ENCODE peak calls at places on chromosome 3, in ten cellular contexts. R is GM04504, H is Peyer's patch, S is activated gamma-delta T cell treated with Interleukin-2 at 50 U/mL for 16 hours, O is T-cell, K is GM03348, N is ecto neural progenitor cell, G is kidney epithelial cell, F is hippocampal formation, P is Caco-2. T is an unnamed sample.

GRCh38 chr3:18443670-18444596 is 18.8 kb upstream of the SATB1 start:
- DNase-seq in R (no peak), H (peak), S (peak), O (no peak), K (peak), N (peak), G (no peak), F (no peak), P (no peak), T (no peak)

GRCh38 chr3:173660645-173661299 is 263.2 kb downstream of the NLGN1 start:
- DNase-seq in R (peak), H (no peak), S (no peak), O (no peak), K (peak), N (no peak), G (no peak), F (no peak), P (no peak), T (no peak)

GRCh38 chr3:52286777-52287110 is 884 bp upstream of the GLYCTK start:
- DNase-seq in R (no peak), H (peak), S (no peak), O (no peak), K (peak), N (peak), G (no peak), F (no peak), P (peak), T (no peak)

GRCh38 chr3:36707623-36708409 is 56.5 kb downstream of the DCLK3 start:
- DNase-seq in R (peak), H (no peak), S (no peak), O (no peak), K (peak), N (no peak), G (no peak), F (no peak), P (no peak), T (peak)

GRCh38 chr3:142272200-142272891 is 47.0 kb upstream of the GK5 start:
- DNase-seq in R (no peak), H (no peak), S (no peak), O (no peak), K (no peak), N (no peak), G (no peak), F (no peak), P (no peak), T (no peak)

GRCh38 chr3:191047930-191048329 is 151.1 kb upstream of the OSTN start:
- DNase-seq in R (no peak), H (no peak), S (no peak), O (no peak), K (no peak), N (no peak), G (no peak), F (no peak), P (no peak), T (no peak)

GRCh38 chr3:196207833-196208607 is 3.2 kb downstream of the ZDHHC19 start:
- DNase-seq in R (no peak), H (peak), S (peak), O (peak), K (peak), N (peak), G (no peak), F (no peak), P (peak), T (no peak)

GRCh38 chr3:72738752-72739520 is 109.3 kb downstream of the SHQ1 start:
- DNase-seq in R (no peak), H (peak), S (peak), O (peak), K (peak), N (peak), G (no peak), F (peak), P (peak), T (no peak)

GRCh38 chr3:14403636-14404395 is 1.4 kb downstream of the SLC6A6 start:
- DNase-seq in R (no peak), H (peak), S (no peak), O (no peak), K (peak), N (no peak), G (no peak), F (no peak), P (no peak), T (peak)

T was measured in AML-193.